ENCODE peak calls at places on chromosomes 16 and 17, in eight cellular contexts. L is NCI-H2107, X is OCI-M1, J is astrocyte of the spinal cord, O is AML-193, U is COR-L47, D is brain microvascular endothelial cell, P is NCI-H2081. A is an unnamed sample.

GRCh38 chr16:89337965-89338364 is 120.5 kb downstream of the ZNF778 start:
- DNase-seq in L (no peak), X (no peak), J (no peak), O (no peak), U (no peak), D (no peak), P (no peak), A (no peak)

GRCh38 chr17:3528604-3529511 is 28.8 kb downstream of the TRPV3 start:
- DNase-seq in L (no peak), X (no peak), J (peak), O (no peak), U (no peak), D (peak), P (no peak), A (peak)

GRCh38 chr16:85752511-85753420 is 1.9 kb upstream of the C16orf74 start:
- DNase-seq in L (no peak), X (peak), J (no peak), O (no peak), U (peak), D (peak), P (no peak), A (peak)

GRCh38 chr17:74760404-74761105 is 12.1 kb downstream of the NHERF1 start:
- DNase-seq in L (no peak), X (no peak), J (peak), O (no peak), U (no peak), D (no peak), P (no peak), A (peak)

GRCh38 chr17:15319461-15319860 is 21.9 kb downstream of the TEKT3 start:
- DNase-seq in L (no peak), X (no peak), J (no peak), O (no peak), U (no peak), D (no peak), P (no peak), A (no peak)

GRCh38 chr17:4208228-4208627 is 55.6 kb downstream of the ANKFY1 start:
- DNase-seq in L (no peak), X (no peak), J (no peak), O (no peak), U (no peak), D (no peak), P (no peak), A (peak)

GRCh38 chr16:11791144-11791828 is 5.8 kb downstream of the ZC3H7A start:
- DNase-seq in L (no peak), X (no peak), J (no peak), O (no peak), U (no peak), D (no peak), P (no peak), A (no peak)

GRCh38 chr16:12204601-12205000 is 228.1 kb downstream of the SNX29 start:
- DNase-seq in L (no peak), X (no peak), J (no peak), O (no peak), U (no peak), D (no peak), P (no peak), A (no peak)

GRCh38 chr17:78126895-78127239 is 1.7 kb downstream of the TMC6 start:
- DNase-seq in L (no peak), X (no peak), J (no peak), O (no peak), U (no peak), D (no peak), P (no peak), A (no peak)

GRCh38 chr16:88696441-88696840 is 9.8 kb downstream of the RNF166 start:
- DNase-seq in L (no peak), X (no peak), J (no peak), O (no peak), U (no peak), D (no peak), P (no peak), A (no peak)

GRCh38 chr16:84421081-84421937 is 53.0 kb downstream of the ATP2C2 start:
- DNase-seq in L (no peak), X (no peak), J (no peak), O (no peak), U (no peak), D (no peak), P (no peak), A (no peak)